ENCODE peak calls at places on chromosome 4, in six cellular contexts. One of them, this sample, is unnamed.

GRCh38 chr4:6162885-6163284 is 37.5 kb downstream of the JAKMIP1 start:
- DNase-seq in T-helper 9 cell: no peak
- DNase-seq in mammary epithelial cell: no peak
- DNase-seq in fibroblast of the aortic adventitia: no peak
- DNase-seq in fibroblast of mammary gland: no peak
- DNase-seq in naive thymus-derived CD4-positive, alpha-beta T cell: no peak
- DNase-seq in this sample: no peak

GRCh38 chr4:3668825-3669552 is 97.2 kb upstream of the ADRA2C start:
- DNase-seq in T-helper 9 cell: no peak
- DNase-seq in mammary epithelial cell: no peak
- DNase-seq in fibroblast of the aortic adventitia: no peak
- DNase-seq in fibroblast of mammary gland: no peak
- DNase-seq in naive thymus-derived CD4-positive, alpha-beta T cell: no peak
- DNase-seq in this sample: no peak

GRCh38 chr4:76504613-76505465 is 69.8 kb downstream of the SHROOM3 start:
- DNase-seq in T-helper 9 cell: no peak
- DNase-seq in mammary epithelial cell: peak; percentile 27
- DNase-seq in fibroblast of the aortic adventitia: peak; percentile 80
- DNase-seq in fibroblast of mammary gland: peak; percentile 65
- DNase-seq in naive thymus-derived CD4-positive, alpha-beta T cell: peak; percentile 31
- DNase-seq in this sample: peak; percentile 39

GRCh38 chr4:148852092-148852699 is 410.0 kb upstream of the NR3C2 start:
- DNase-seq in T-helper 9 cell: no peak
- DNase-seq in mammary epithelial cell: no peak
- DNase-seq in fibroblast of the aortic adventitia: peak; percentile 7
- DNase-seq in fibroblast of mammary gland: no peak
- DNase-seq in naive thymus-derived CD4-positive, alpha-beta T cell: no peak
- DNase-seq in this sample: no peak

GRCh38 chr4:6560416-6561172 is 14.4 kb upstream of the MAN2B2 start:
- DNase-seq in T-helper 9 cell: no peak
- DNase-seq in mammary epithelial cell: no peak
- DNase-seq in fibroblast of the aortic adventitia: peak; percentile 9
- DNase-seq in fibroblast of mammary gland: peak; percentile 31
- DNase-seq in naive thymus-derived CD4-positive, alpha-beta T cell: no peak
- DNase-seq in this sample: peak; percentile 47

GRCh38 chr4:602559-602942 is 22.8 kb upstream of the PDE6B start:
- DNase-seq in T-helper 9 cell: no peak
- DNase-seq in mammary epithelial cell: peak; percentile 60
- DNase-seq in fibroblast of the aortic adventitia: no peak
- DNase-seq in fibroblast of mammary gland: peak; percentile 25
- DNase-seq in naive thymus-derived CD4-positive, alpha-beta T cell: peak; percentile 38
- DNase-seq in this sample: no peak

GRCh38 chr4:127732623-127733199 is 2.5 kb downstream of the SLC25A31 start:
- DNase-seq in T-helper 9 cell: no peak
- DNase-seq in mammary epithelial cell: peak; percentile 27
- DNase-seq in fibroblast of the aortic adventitia: peak; percentile 72
- DNase-seq in fibroblast of mammary gland: peak; percentile 55
- DNase-seq in naive thymus-derived CD4-positive, alpha-beta T cell: no peak
- DNase-seq in this sample: peak; percentile 31

GRCh38 chr4:137677851-137678250 is 145.6 kb upstream of the PCDH18 start:
- DNase-seq in T-helper 9 cell: no peak
- DNase-seq in mammary epithelial cell: no peak
- DNase-seq in fibroblast of the aortic adventitia: peak; percentile 82
- DNase-seq in fibroblast of mammary gland: peak; percentile 90
- DNase-seq in naive thymus-derived CD4-positive, alpha-beta T cell: no peak
- DNase-seq in this sample: no peak

GRCh38 chr4:187128226-187128625 is 404.6 kb upstream of the FAT1 start:
- DNase-seq in T-helper 9 cell: no peak
- DNase-seq in mammary epithelial cell: peak; percentile 95
- DNase-seq in fibroblast of the aortic adventitia: no peak
- DNase-seq in fibroblast of mammary gland: no peak
- DNase-seq in naive thymus-derived CD4-positive, alpha-beta T cell: no peak
- DNase-seq in this sample: peak; percentile 64

GRCh38 chr4:160514126-160514525 is 1411.2 kb downstream of the RAPGEF2 start:
- DNase-seq in T-helper 9 cell: no peak
- DNase-seq in mammary epithelial cell: peak; percentile 35
- DNase-seq in fibroblast of the aortic adventitia: no peak
- DNase-seq in fibroblast of mammary gland: no peak
- DNase-seq in naive thymus-derived CD4-positive, alpha-beta T cell: no peak
- DNase-seq in this sample: peak; percentile 25

GRCh38 chr4:71132486-71132885 is 139.0 kb downstream of the DCK start:
- DNase-seq in T-helper 9 cell: no peak
- DNase-seq in mammary epithelial cell: no peak
- DNase-seq in fibroblast of the aortic adventitia: peak; percentile 31
- DNase-seq in fibroblast of mammary gland: peak; percentile 46
- DNase-seq in naive thymus-derived CD4-positive, alpha-beta T cell: no peak
- DNase-seq in this sample: no peak

GRCh38 chr4:26023191-26023972 is 109.4 kb downstream of the SMIM20 start:
- DNase-seq in T-helper 9 cell: no peak
- DNase-seq in mammary epithelial cell: no peak
- DNase-seq in fibroblast of the aortic adventitia: peak; percentile 69
- DNase-seq in fibroblast of mammary gland: peak; percentile 81
- DNase-seq in naive thymus-derived CD4-positive, alpha-beta T cell: no peak
- DNase-seq in this sample: no peak